ENCODE peak calls at places on chromosomes 13 and 19, in six cellular contexts. C is hepatic stellate cell, L is aorta, H is psoas muscle, S is kidney, T is cerebellum. Q is an unnamed sample.

GRCh38 chr13:106521101-106521799 is 14.2 kb downstream of the EFNB2 start:
- DNase-seq in C (no peak), L (no peak), H (no peak), S (no peak), T (no peak), Q (no peak)

GRCh38 chr13:62096652-62097051 is 681.0 kb upstream of the PCDH20 start:
- DNase-seq in C (no peak), L (no peak), H (no peak), S (no peak), T (no peak), Q (no peak)

GRCh38 chr13:113875429-113875815 is 11.5 kb upstream of the GAS6 start:
- DNase-seq in C (no peak), L (no peak), H (no peak), S (no peak), T (no peak), Q (no peak)

GRCh38 chr19:4717191-4717965 is 6.3 kb downstream of the DPP9 start:
- DNase-seq in C (peak), L (no peak), H (no peak), S (no peak), T (no peak), Q (peak)

GRCh38 chr13:95858286-95859075 is 181.5 kb downstream of the DNAJC3 start:
- DNase-seq in C (no peak), L (no peak), H (no peak), S (no peak), T (no peak), Q (no peak)

GRCh38 chr13:51291341-51291740 is 48.1 kb upstream of the SERPINE3 start:
- DNase-seq in C (no peak), L (peak), H (no peak), S (no peak), T (peak), Q (no peak)

GRCh38 chr19:46886546-46887239 is 25.9 kb downstream of the ARHGAP35 start:
- DNase-seq in C (no peak), L (no peak), H (no peak), S (no peak), T (no peak), Q (no peak)

GRCh38 chr19:4911786-4912672 is 2.7 kb downstream of the UHRF1 start:
- DNase-seq in C (peak), L (peak), H (peak), S (peak), T (peak), Q (peak)

GRCh38 chr13:113176292-113176691 is 17.8 kb downstream of the PROZ start:
- DNase-seq in C (no peak), L (peak), H (no peak), S (no peak), T (no peak), Q (no peak)

GRCh38 chr13:96223231-96223630 is 133.3 kb downstream of the HS6ST3 start:
- DNase-seq in C (no peak), L (no peak), H (peak), S (no peak), T (no peak), Q (no peak)

GRCh38 chr13:43657485-43657884 is 129.3 kb downstream of the ENOX1 start:
- DNase-seq in C (no peak), L (no peak), H (no peak), S (no peak), T (no peak), Q (no peak)

GRCh38 chr13:38819053-38819452 is 132.2 kb downstream of the FREM2 start:
- DNase-seq in C (no peak), L (no peak), H (no peak), S (no peak), T (no peak), Q (no peak)